ENCODE peak calls at places on chromosomes 13 and 19, in five cellular contexts. Z is retinal pigment epithelial cell, D is neuronal stem cell, R is heart right ventricle, L is psoas muscle. C is an unnamed sample.

GRCh38 chr13:97753942-97754670 is 199.4 kb upstream of the IPO5 start:
- DNase-seq in Z (no peak), D (no peak), R (no peak), L (no peak), C (no peak)

GRCh38 chr13:31072041-31072440 is 89.7 kb downstream of the HSPH1 start:
- DNase-seq in Z (no peak), D (no peak), R (no peak), L (no peak), C (no peak)

GRCh38 chr13:99800004-99800403 is 171.6 kb downstream of the ZIC5 start:
- DNase-seq in Z (no peak), D (no peak), R (no peak), L (no peak), C (no peak)

GRCh38 chr19:58466089-58466759 is 656 bp upstream of the ZNF324 start:
- DNase-seq in Z (no peak), D (no peak), R (no peak), L (no peak), C (no peak)

GRCh38 chr19:34733266-34733825 is 697 bp upstream of the ZNF181 start:
- DNase-seq in Z (no peak), D (no peak), R (no peak), L (peak), C (no peak)

GRCh38 chr13:114222461-114222968 is 12.2 kb upstream of the CDC16 start:
- DNase-seq in Z (no peak), D (no peak), R (peak), L (no peak), C (no peak)

GRCh38 chr13:74210693-74211393 is 76.6 kb upstream of the KLF12 start:
- DNase-seq in Z (no peak), D (no peak), R (no peak), L (no peak), C (peak)

GRCh38 chr13:31982540-31982939 is 49.0 kb upstream of the FRY start:
- DNase-seq in Z (peak), D (no peak), R (peak), L (peak), C (peak)

GRCh38 chr19:48171584-48172170 is 1.2 kb downstream of the ZSWIM9 start:
- DNase-seq in Z (no peak), D (no peak), R (no peak), L (no peak), C (no peak)

GRCh38 chr13:111210945-111211469 is 95.9 kb downstream of the ARHGEF7 start:
- DNase-seq in Z (no peak), D (no peak), R (no peak), L (no peak), C (no peak)

GRCh38 chr19:30686252-30686762 is 314.1 kb downstream of the ZNF536 start:
- DNase-seq in Z (no peak), D (no peak), R (no peak), L (no peak), C (no peak)

GRCh38 chr19:44623080-44623479 is 9.7 kb downstream of the IGSF23 start:
- DNase-seq in Z (no peak), D (no peak), R (no peak), L (no peak), C (no peak)

GRCh38 chr13:92315265-92315664 is 911.3 kb upstream of the GPC6 start:
- DNase-seq in Z (no peak), D (no peak), R (no peak), L (no peak), C (no peak)

GRCh38 chr13:73129023-73129422 is 70.2 kb downstream of the KLF5 start:
- DNase-seq in Z (no peak), D (no peak), R (no peak), L (no peak), C (no peak)

GRCh38 chr19:28567834-28568233 is 645.1 kb downstream of the UQCRFS1 start:
- DNase-seq in Z (no peak), D (no peak), R (no peak), L (no peak), C (no peak)

GRCh38 chr13:79631260-79631659 is 150.3 kb downstream of the NDFIP2 start:
- DNase-seq in Z (peak), D (no peak), R (no peak), L (no peak), C (peak)

GRCh38 chr19:39293394-39293793 is 2.8 kb upstream of the IFNL1 start:
- DNase-seq in Z (no peak), D (no peak), R (no peak), L (no peak), C (no peak)

GRCh38 chr13:111557921-111558699 is 237.7 kb downstream of the TEX29 start:
- DNase-seq in Z (no peak), D (no peak), R (no peak), L (no peak), C (no peak)

DNA sequence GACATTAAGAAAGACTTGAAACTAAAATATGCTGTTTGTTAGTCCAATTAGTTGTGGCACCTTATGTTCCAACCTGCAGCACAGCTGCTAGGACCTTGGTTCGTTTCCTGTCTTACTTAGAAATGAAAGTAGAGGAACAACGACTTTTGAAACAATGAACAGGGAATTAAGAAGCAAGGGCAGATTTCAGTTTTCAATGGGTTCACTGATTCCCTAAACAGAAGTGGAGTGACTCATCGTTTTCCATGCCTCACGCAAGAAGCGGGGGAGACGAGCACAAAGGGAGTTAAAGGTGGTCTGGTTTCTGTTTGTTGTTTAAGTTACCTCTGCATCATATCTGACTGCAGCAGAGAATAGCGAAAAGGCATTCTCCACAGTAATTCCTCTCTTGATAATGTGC is 44.8 kb downstream of the PHF11 start:
- DNase-seq in Z (no peak), D (peak), R (no peak), L (no peak), C (no peak)
- H3K4me3 ChIP-seq in Z (no peak), D (no peak), R (no peak), L (peak), C (no peak)

GRCh38 chr19:50716178-50717025 is 3.2 kb downstream of the SHANK1 start:
- DNase-seq in Z (no peak), D (no peak), R (no peak), L (no peak), C (no peak)

GRCh38 chr19:50718255-50719118 is 1.1 kb downstream of the SHANK1 start:
- DNase-seq in Z (no peak), D (peak), R (no peak), L (no peak), C (no peak)

GRCh38 chr19:50717026-50717723 is 2.4 kb downstream of the SHANK1 start:
- DNase-seq in Z (no peak), D (no peak), R (no peak), L (no peak), C (no peak)

GRCh38 chr19:50719119-50719435 is 525 bp downstream of the SHANK1 start:
- DNase-seq in Z (no peak), D (no peak), R (no peak), L (no peak), C (no peak)

DNA sequence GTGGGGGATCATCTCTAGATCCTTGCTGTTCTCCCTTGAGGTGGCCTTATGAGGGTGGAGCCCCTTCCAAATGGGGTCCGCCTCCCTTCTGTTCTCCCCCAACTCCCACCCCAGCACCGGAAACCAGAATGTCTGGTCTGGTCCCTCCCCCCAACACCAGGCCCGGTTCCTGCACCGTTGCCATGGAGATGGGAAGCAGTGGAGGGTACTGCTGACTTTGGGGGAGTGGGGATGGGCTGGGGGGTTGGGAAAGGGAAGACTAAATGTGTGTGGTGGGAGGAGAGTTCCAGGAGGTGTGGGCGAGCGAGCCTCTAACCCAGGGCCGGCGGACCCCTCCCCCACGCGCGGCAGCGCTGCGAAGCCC is 1.7 kb downstream of the SHANK1 start:
- DNase-seq in Z (no peak), D (no peak), R (no peak), L (no peak), C (no peak)
- H3K4me3 ChIP-seq in Z (no peak), D (peak), R (no peak), L (no peak), C (no peak)

DNA sequence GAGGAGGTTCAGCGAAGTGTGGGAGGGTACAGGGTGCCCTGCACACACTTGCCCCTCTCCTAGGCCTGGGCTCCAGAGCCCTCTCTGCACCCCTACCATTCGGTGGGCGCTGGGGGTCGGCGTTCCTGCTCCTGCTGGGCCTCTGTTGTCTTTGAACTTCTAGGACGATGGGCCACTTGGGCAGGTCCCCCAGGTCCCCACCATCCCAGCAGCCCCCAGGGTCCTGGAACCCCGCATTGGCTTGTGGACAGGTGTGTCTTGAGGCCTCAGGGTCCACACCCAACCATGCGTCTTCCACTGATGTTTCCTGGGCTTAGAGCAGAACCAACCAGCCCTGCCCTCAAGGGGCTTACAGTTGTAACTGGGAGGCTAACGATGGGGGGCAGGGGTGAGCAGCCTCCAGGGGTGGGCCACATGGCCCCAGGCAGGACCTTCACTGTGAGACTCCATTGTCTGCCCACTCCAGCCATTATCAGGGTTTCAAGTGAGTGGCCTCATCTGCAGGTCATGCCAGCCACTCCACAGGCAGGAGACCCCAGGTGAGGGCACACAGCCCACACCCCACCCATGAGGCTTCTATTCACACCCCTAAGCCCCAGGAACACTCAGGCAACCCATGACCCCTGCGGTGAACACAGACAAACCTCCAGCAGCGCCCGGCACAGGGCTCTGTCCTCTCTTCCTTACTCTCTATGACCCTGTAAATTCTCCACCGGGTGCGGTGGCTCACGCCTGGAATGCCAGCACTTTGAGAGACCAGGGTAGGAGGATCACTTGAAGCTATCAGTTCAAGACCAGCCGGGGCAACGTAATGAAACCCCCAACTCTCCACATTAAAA is 2.0 kb upstream of the KLF16 start:
- DNase-seq in Z (no peak), D (no peak), R (no peak), L (no peak), C (no peak)
- H3K4me3 ChIP-seq in Z (peak), D (peak), R (no peak), L (peak), C (peak)

DNA sequence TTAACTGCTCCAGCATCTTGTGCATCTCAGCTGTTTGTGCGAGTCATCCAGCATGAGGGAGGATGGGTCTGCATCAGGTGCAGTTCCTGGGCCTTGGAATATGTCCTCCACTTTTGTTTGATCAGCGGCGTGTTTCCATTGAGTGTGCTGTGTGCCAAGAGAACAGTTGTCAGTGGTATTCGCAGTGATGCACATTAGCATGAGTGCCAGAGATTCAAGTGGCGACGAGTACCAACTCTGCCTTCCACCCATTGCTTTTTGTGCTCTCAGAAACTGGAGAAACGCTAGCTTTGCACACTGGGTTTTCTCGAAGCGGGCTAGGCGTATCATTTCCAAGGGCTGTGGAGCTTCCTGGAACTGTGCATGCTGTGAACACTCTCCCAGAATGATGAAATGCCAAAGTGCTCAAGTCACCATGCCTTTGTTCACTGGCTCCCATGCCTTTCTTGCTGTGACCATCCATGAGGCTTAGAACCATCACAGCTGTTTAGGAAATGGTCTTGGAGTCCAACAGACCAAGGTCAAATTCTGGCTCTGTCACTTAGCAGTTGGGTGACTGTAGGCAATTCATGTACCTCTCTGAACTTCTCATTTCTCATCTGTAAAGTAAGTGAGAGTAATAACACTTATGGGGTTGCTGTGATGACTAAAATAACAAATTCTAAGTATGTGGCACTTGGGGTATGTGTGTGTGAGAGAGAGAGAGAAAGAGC is 18.4 kb downstream of the LRCH1 start:
- DNase-seq in Z (no peak), D (no peak), R (no peak), L (no peak), C (no peak)
- H3K4me3 ChIP-seq in Z (no peak), D (no peak), R (no peak), L (no peak), C (no peak)

DNA sequence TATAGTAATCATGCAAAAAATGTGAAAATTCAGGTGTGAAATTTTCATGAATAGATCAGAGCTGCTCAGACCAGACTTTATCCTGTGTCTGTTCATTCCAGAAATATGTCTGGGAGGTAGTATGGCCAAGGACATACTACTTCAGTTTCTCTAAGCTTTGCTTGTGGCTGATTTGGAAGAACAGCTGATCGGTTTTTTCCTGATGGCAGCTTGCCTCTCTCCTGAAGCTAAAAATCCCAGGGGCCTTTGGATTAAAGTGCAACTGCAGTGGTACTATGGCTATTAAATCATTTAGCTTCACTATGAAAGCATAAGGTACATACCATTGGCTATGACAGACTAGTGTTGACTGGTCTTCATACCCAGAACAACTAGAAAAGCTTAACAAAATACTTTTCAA is 201.7 kb upstream of the MIR17HG start:
- DNase-seq in Z (no peak), D (no peak), R (no peak), L (no peak), C (no peak)
- H3K4me3 ChIP-seq in Z (no peak), D (no peak), R (no peak), L (no peak), C (no peak)

GRCh38 chr13:95552208-95552538 is 347 bp upstream of the CLDN10 start:
- DNase-seq in Z (no peak), D (no peak), R (no peak), L (no peak), C (no peak)

GRCh38 chr13:95553614-95554385 is 1.3 kb downstream of the CLDN10 start:
- DNase-seq in Z (no peak), D (no peak), R (peak), L (no peak), C (no peak)

GRCh38 chr13:95556981-95557380 is 4.5 kb downstream of the CLDN10 start:
- DNase-seq in Z (no peak), D (no peak), R (no peak), L (no peak), C (no peak)

GRCh38 chr13:95553271-95553588 is 710 bp downstream of the CLDN10 start:
- DNase-seq in Z (no peak), D (no peak), R (no peak), L (no peak), C (no peak)

DNA sequence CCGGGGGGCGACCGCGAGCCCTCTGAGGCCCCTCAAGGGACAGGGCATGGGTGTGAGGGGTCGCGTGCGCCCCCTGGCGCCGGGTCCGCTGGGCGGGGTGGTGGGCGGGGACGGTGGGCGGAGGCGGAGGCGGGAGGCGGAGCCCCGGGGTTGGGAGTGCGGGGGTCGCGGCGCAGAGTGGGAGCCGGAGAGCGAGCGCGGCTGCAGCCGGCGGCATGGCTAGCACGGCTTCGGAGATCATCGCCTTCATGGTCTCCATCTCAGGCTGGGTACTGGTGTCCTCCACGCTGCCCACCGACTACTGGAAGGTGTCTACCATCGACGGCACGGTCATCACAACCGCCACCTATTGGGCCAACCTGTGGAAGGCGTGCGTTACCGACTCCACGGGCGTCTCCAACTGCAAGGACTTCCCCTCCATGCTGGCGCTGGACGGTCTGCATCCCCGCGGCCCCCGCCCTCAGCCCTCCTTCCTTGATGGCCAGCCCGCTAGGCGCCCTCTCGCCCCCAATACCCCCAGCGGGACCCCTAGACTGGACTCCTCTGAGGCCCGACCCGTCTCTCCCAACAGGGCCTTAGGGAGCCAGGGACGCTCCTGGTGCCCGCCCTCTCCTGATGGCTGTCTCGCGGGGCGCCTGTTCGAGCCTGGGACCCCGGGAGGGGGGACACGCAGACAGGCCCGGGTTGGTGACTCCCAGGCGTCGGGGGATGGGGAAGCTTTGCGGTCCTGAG is at the start of gene CLDN10:
- DNase-seq in Z (no peak), D (peak), R (no peak), L (peak), C (no peak)
- H3K4me3 ChIP-seq in Z (peak), D (no peak), R (no peak), L (peak), C (peak)

GRCh38 chr13:47025791-47026419 is 129.1 kb upstream of the HTR2A start:
- DNase-seq in Z (no peak), D (no peak), R (no peak), L (no peak), C (no peak)

GRCh38 chr13:47017476-47017875 is 120.6 kb upstream of the HTR2A start:
- DNase-seq in Z (no peak), D (no peak), R (no peak), L (no peak), C (no peak)

DNA sequence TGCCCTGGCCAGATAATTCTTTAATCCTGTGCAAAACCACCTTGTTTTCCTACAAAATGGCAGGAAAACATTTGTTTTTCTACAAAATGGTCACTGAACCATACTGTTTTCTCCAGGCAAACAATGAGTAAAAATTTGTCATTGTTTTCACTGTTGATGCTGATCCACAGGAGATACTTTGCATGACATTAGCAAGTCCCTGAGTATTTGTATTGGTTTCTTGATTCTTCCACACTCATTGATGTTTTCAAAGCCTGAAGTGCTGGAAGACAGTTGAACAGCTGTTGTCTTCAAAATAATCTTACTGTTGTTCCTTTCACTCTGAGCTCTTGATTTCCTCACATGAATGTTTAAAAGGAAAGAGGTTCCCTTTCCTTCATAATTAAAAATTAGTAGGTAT is 123.1 kb upstream of the HTR2A start:
- DNase-seq in Z (no peak), D (no peak), R (no peak), L (no peak), C (no peak)
- H3K4me3 ChIP-seq in Z (no peak), D (no peak), R (no peak), L (no peak), C (no peak)

GRCh38 chr19:4316940-4317339 is 12.5 kb downstream of the FSD1 start:
- DNase-seq in Z (no peak), D (no peak), R (no peak), L (no peak), C (no peak)
- H3K4me3 ChIP-seq in Z (no peak), D (no peak), R (no peak), L (no peak), C (no peak)

DNA sequence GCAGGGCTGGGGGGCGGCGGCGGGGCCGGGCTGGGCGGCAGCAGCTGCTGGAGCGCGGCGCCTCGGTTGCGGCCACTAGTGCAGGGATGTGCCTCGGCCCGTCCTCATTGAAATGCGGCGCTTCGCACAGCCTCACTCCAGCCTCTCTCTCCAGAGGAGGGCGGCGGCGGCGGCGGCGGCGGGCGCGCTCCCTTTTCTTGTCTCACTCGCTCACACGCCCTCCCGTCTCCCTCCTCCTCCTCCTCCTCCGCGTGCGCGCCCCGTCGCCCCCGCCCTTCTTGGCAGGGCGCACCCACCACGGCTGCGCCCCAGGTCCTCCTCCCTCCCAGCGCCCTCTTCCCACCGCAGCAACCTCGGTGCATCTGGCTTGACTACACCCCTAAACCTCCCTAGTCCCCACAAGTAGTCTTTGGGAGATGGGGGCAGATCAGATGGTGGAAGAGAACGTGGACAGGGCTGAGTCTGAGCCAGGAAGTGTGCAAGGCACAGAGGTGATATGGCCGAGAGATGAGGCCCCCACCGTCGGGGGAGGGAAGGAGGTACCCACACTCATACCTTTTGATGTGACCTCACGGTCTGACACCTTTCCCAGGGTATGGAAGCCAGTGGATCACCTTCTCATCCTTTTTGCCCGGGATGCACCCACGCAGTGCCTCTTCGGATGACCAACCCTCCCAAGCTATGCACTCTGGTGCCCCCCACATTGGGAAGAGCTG is at the start of gene DCLK1:
- DNase-seq in Z (no peak), D (peak), R (peak), L (peak), C (peak)
- H3K4me3 ChIP-seq in Z (peak), D (peak), R (peak), L (peak), C (peak)